ENCODE peak calls at places on chromosomes 6 and 20, in seven cellular contexts. One of them, this sample, is unnamed.

GRCh38 chr20:45576995-45577394 is 2.1 kb downstream of the WFDC8 start:
- DNase-seq in mesothelial cell of epicardium: no peak
- DNase-seq in substantia nigra: no peak
- DNase-seq in activated CD8-positive, alpha-beta memory T cell treated with anti-CD3 and anti-CD28 coated beads, Interleukin-2, amount 50 U/mL, for 48 hours: no peak
- DNase-seq in heart left ventricle: no peak
- DNase-seq in fibroblast of the conjunctiva: no peak
- DNase-seq in right atrium auricular region: no peak
- DNase-seq in this sample: no peak

GRCh38 chr6:137165375-137166246 is 7.8 kb downstream of the IL22RA2 start:
- DNase-seq in right atrium auricular region: no peak
- DNase-seq in heart left ventricle: no peak
- DNase-seq in fibroblast of the conjunctiva: no peak
- DNase-seq in activated CD8-positive, alpha-beta memory T cell treated with anti-CD3 and anti-CD28 coated beads, Interleukin-2, amount 50 U/mL, for 48 hours: no peak
- DNase-seq in mesothelial cell of epicardium: no peak
- DNase-seq in substantia nigra: no peak
- DNase-seq in this sample: peak

GRCh38 chr6:80197474-80197873 is 91.0 kb downstream of the BCKDHB start:
- DNase-seq in activated CD8-positive, alpha-beta memory T cell treated with anti-CD3 and anti-CD28 coated beads, Interleukin-2, amount 50 U/mL, for 48 hours: no peak
- DNase-seq in heart left ventricle: no peak
- DNase-seq in mesothelial cell of epicardium: no peak
- DNase-seq in fibroblast of the conjunctiva: peak
- DNase-seq in substantia nigra: no peak
- DNase-seq in right atrium auricular region: no peak
- DNase-seq in this sample: no peak

GRCh38 chr6:109239192-109239917 is 142.9 kb downstream of the CD164 start:
- DNase-seq in fibroblast of the conjunctiva: no peak
- DNase-seq in right atrium auricular region: no peak
- DNase-seq in substantia nigra: no peak
- DNase-seq in heart left ventricle: no peak
- DNase-seq in mesothelial cell of epicardium: no peak
- DNase-seq in activated CD8-positive, alpha-beta memory T cell treated with anti-CD3 and anti-CD28 coated beads, Interleukin-2, amount 50 U/mL, for 48 hours: no peak
- DNase-seq in this sample: no peak

GRCh38 chr6:37131104-37131959 is 38.6 kb upstream of the PIM1 start:
- DNase-seq in activated CD8-positive, alpha-beta memory T cell treated with anti-CD3 and anti-CD28 coated beads, Interleukin-2, amount 50 U/mL, for 48 hours: no peak
- DNase-seq in right atrium auricular region: peak
- DNase-seq in substantia nigra: peak
- DNase-seq in fibroblast of the conjunctiva: no peak
- DNase-seq in heart left ventricle: peak
- DNase-seq in mesothelial cell of epicardium: no peak
- DNase-seq in this sample: no peak

GRCh38 chr6:30357678-30358339 is 12.9 kb downstream of the RPP21 start:
- DNase-seq in fibroblast of the conjunctiva: peak
- DNase-seq in right atrium auricular region: no peak
- DNase-seq in mesothelial cell of epicardium: peak
- DNase-seq in heart left ventricle: no peak
- DNase-seq in activated CD8-positive, alpha-beta memory T cell treated with anti-CD3 and anti-CD28 coated beads, Interleukin-2, amount 50 U/mL, for 48 hours: peak
- DNase-seq in substantia nigra: no peak
- DNase-seq in this sample: peak

GRCh38 chr6:145707397-145707796 is 27.9 kb downstream of the EPM2A start:
- DNase-seq in mesothelial cell of epicardium: no peak
- DNase-seq in activated CD8-positive, alpha-beta memory T cell treated with anti-CD3 and anti-CD28 coated beads, Interleukin-2, amount 50 U/mL, for 48 hours: no peak
- DNase-seq in fibroblast of the conjunctiva: no peak
- DNase-seq in substantia nigra: no peak
- DNase-seq in right atrium auricular region: no peak
- DNase-seq in heart left ventricle: no peak
- DNase-seq in this sample: no peak

GRCh38 chr20:41750137-41750536 is 132.0 kb upstream of the CHD6 start:
- DNase-seq in substantia nigra: no peak
- DNase-seq in mesothelial cell of epicardium: no peak
- DNase-seq in heart left ventricle: no peak
- DNase-seq in right atrium auricular region: no peak
- DNase-seq in activated CD8-positive, alpha-beta memory T cell treated with anti-CD3 and anti-CD28 coated beads, Interleukin-2, amount 50 U/mL, for 48 hours: no peak
- DNase-seq in fibroblast of the conjunctiva: no peak
- DNase-seq in this sample: no peak